ENCODE peak calls at places on chromosomes 5 and 9, in eight cellular contexts. W is activated CD8-positive, alpha-beta memory T cell treated with anti-CD3 and anti-CD28 coated beads for 24 hours; N is sciatic nerve; V is aorta; T is stimulated activated CD4-positive, alpha-beta T cell treated with anti-CD3 and anti-CD28 coated beads, TNF-alpha, amount 100 ng/mL, for 1 hour; F is psoas muscle; A is hypothalamus; J is stimulated activated effector memory CD8-positive, alpha-beta T cell treated with anti-CD3 and anti-CD28 coated beads, Interleukin-12 subunit alpha, Interleukin-12 subunit beta, amount 100 ng/mL, for 72 hours. Q is an unnamed sample.

GRCh38 chr5:541888-542692 is 17.8 kb upstream of the SLC9A3 start:
- DNase-seq in W (peak), N (peak), V (peak), T (no peak), F (peak), A (no peak), J (no peak), Q (no peak)

GRCh38 chr9:99385814-99386279 is 163.8 kb downstream of the SEC61B start:
- DNase-seq in W (no peak), N (no peak), V (no peak), T (no peak), F (no peak), A (no peak), J (no peak), Q (no peak)

GRCh38 chr9:116152390-116152789 is 1.2 kb upstream of the PAPPA start:
- DNase-seq in W (no peak), N (no peak), V (no peak), T (no peak), F (no peak), A (no peak), J (no peak), Q (no peak)

GRCh38 chr9:96417051-96417586 is 1.1 kb downstream of the ZNF367 start:
- DNase-seq in W (peak), N (peak), V (peak), T (peak), F (peak), A (peak), J (peak), Q (peak)

GRCh38 chr5:68428232-68428811 is 212.8 kb downstream of the PIK3R1 start:
- DNase-seq in W (no peak), N (no peak), V (no peak), T (no peak), F (no peak), A (no peak), J (no peak), Q (no peak)

GRCh38 chr5:132291026-132291425 is 3.2 kb upstream of the SLC22A4 start:
- DNase-seq in W (no peak), N (no peak), V (no peak), T (no peak), F (no peak), A (no peak), J (no peak), Q (peak)

GRCh38 chr5:34586117-34586885 is 69.8 kb upstream of the RAI14 start:
- DNase-seq in W (no peak), N (no peak), V (no peak), T (no peak), F (no peak), A (no peak), J (no peak), Q (no peak)

GRCh38 chr9:105148328-105149006 is 96.0 kb upstream of the SLC44A1 start:
- DNase-seq in W (no peak), N (no peak), V (no peak), T (no peak), F (no peak), A (no peak), J (no peak), Q (no peak)

GRCh38 chr5:168428552-168428951 is 57.7 kb upstream of the RARS1 start:
- DNase-seq in W (no peak), N (no peak), V (no peak), T (no peak), F (no peak), A (no peak), J (no peak), Q (no peak)

GRCh38 chr5:81134066-81134465 is 99.1 kb upstream of the CKMT2 start:
- DNase-seq in W (no peak), N (no peak), V (no peak), T (no peak), F (no peak), A (no peak), J (no peak), Q (no peak)

GRCh38 chr5:107604146-107604910 is 66.4 kb downstream of the EFNA5 start:
- DNase-seq in W (no peak), N (no peak), V (no peak), T (no peak), F (no peak), A (no peak), J (no peak), Q (no peak)

GRCh38 chr9:109329274-109330258 is 8.7 kb upstream of the EPB41L4B start:
- DNase-seq in W (no peak), N (peak), V (peak), T (no peak), F (peak), A (no peak), J (no peak), Q (no peak)

GRCh38 chr5:163807781-163808180 is 302.4 kb downstream of the MAT2B start:
- DNase-seq in W (no peak), N (no peak), V (no peak), T (no peak), F (no peak), A (no peak), J (no peak), Q (no peak)

GRCh38 chr5:161286066-161286655 is 260.4 kb downstream of the GABRB2 start:
- DNase-seq in W (no peak), N (no peak), V (no peak), T (no peak), F (no peak), A (no peak), J (no peak), Q (no peak)

GRCh38 chr5:55852503-55852902 is 1.3 kb downstream of the IL31RA start:
- DNase-seq in W (no peak), N (no peak), V (no peak), T (no peak), F (no peak), A (no peak), J (no peak), Q (no peak)

GRCh38 chr9:20378851-20379250 is 243.4 kb downstream of the MLLT3 start:
- DNase-seq in W (no peak), N (no peak), V (no peak), T (no peak), F (no peak), A (no peak), J (no peak), Q (no peak)

GRCh38 chr5:145969714-145970092 is 33.3 kb downstream of the SH3RF2 start:
- DNase-seq in W (no peak), N (no peak), V (no peak), T (no peak), F (no peak), A (no peak), J (no peak), Q (no peak)

GRCh38 chr9:122445155-122445749 is 32.5 kb downstream of the OR1J1 start:
- DNase-seq in W (no peak), N (no peak), V (no peak), T (no peak), F (no peak), A (no peak), J (no peak), Q (no peak)

GRCh38 chr5:33850100-33850594 is 41.6 kb downstream of the ADAMTS12 start:
- DNase-seq in W (peak), N (no peak), V (no peak), T (no peak), F (no peak), A (no peak), J (peak), Q (no peak)

GRCh38 chr5:59829389-59829788 is 64.1 kb downstream of the PDE4D start:
- DNase-seq in W (no peak), N (no peak), V (no peak), T (no peak), F (no peak), A (no peak), J (no peak), Q (no peak)

GRCh38 chr5:148733601-148734438 is 79.5 kb upstream of the HTR4 start:
- DNase-seq in W (peak), N (peak), V (peak), T (peak), F (peak), A (peak), J (peak), Q (peak)

GRCh38 chr5:98065261-98065909 is 708.1 kb upstream of the RGMB start:
- DNase-seq in W (no peak), N (no peak), V (no peak), T (no peak), F (no peak), A (no peak), J (no peak), Q (no peak)

GRCh38 chr5:154288145-154288544 is 97.6 kb downstream of the GALNT10 start:
- DNase-seq in W (no peak), N (no peak), V (peak), T (no peak), F (no peak), A (no peak), J (no peak), Q (no peak)

GRCh38 chr5:52963636-52964035 is 25.5 kb upstream of the ITGA2 start:
- DNase-seq in W (no peak), N (no peak), V (no peak), T (no peak), F (no peak), A (no peak), J (no peak), Q (no peak)

GRCh38 chr5:68459500-68460139 is 244.1 kb downstream of the PIK3R1 start:
- DNase-seq in W (no peak), N (no peak), V (no peak), T (no peak), F (no peak), A (no peak), J (no peak), Q (no peak)

GRCh38 chr9:85536076-85536475 is 205.7 kb downstream of the AGTPBP1 start:
- DNase-seq in W (no peak), N (no peak), V (peak), T (no peak), F (no peak), A (no peak), J (no peak), Q (no peak)

GRCh38 chr9:89642789-89643188 is 38.0 kb downstream of the GADD45G start:
- DNase-seq in W (no peak), N (peak), V (no peak), T (no peak), F (no peak), A (no peak), J (no peak), Q (no peak)

GRCh38 chr9:129900263-129901041 is 65.2 kb downstream of the USP20 start:
- DNase-seq in W (no peak), N (peak), V (no peak), T (no peak), F (no peak), A (no peak), J (no peak), Q (no peak)

GRCh38 chr9:85332487-85332886 is 409.3 kb downstream of the AGTPBP1 start:
- DNase-seq in W (no peak), N (no peak), V (no peak), T (no peak), F (no peak), A (no peak), J (no peak), Q (no peak)

GRCh38 chr9:131300444-131300843 is 10.9 kb downstream of the PLPP7 start:
- DNase-seq in W (no peak), N (no peak), V (no peak), T (no peak), F (no peak), A (no peak), J (no peak), Q (no peak)

Q was measured in left lobe of liver.